ENCODE peak calls at places on chromosome 21, in four cellular contexts. One of them, this sample, is unnamed.

GRCh38 chr21:31505975-31506374 is 153.5 kb upstream of the SOD1 start:
- DNase-seq in HL-60: no peak
- DNase-seq in HCT116: no peak
- DNase-seq in K562: no peak
- DNase-seq in this sample: no peak

GRCh38 chr21:45612096-45613019 is 31.2 kb upstream of the PCBP3 start:
- DNase-seq in HL-60: no peak
- DNase-seq in HCT116: no peak
- DNase-seq in K562: no peak
- DNase-seq in this sample: peak

GRCh38 chr21:32482565-32483292 is 70.2 kb downstream of the EVA1C start:
- DNase-seq in HL-60: no peak
- DNase-seq in HCT116: no peak
- DNase-seq in K562: no peak
- DNase-seq in this sample: no peak

GRCh38 chr21:44911384-44912157 is 9.1 kb downstream of the ITGB2 start:
- DNase-seq in HL-60: peak
- DNase-seq in HCT116: no peak
- DNase-seq in K562: peak
- DNase-seq in this sample: no peak

GRCh38 chr21:17688912-17689874 is 76.5 kb upstream of the BTG3 start:
- DNase-seq in HL-60: peak
- DNase-seq in HCT116: peak
- DNase-seq in K562: peak
- DNase-seq in this sample: no peak

GRCh38 chr21:15051652-15052554 is 12.9 kb downstream of the NRIP1 start:
- DNase-seq in HL-60: no peak
- DNase-seq in HCT116: no peak
- DNase-seq in K562: peak
- DNase-seq in this sample: peak

GRCh38 chr21:36976882-36977651 is 10.6 kb upstream of the HLCS start:
- DNase-seq in HL-60: peak
- DNase-seq in HCT116: peak
- DNase-seq in K562: peak
- DNase-seq in this sample: peak

GRCh38 chr21:32425628-32426027 is 13.1 kb downstream of the EVA1C start:
- DNase-seq in HL-60: no peak
- DNase-seq in HCT116: no peak
- DNase-seq in K562: no peak
- DNase-seq in this sample: no peak

GRCh38 chr21:32138658-32139057 is 140.2 kb downstream of the MIS18A start:
- DNase-seq in HL-60: no peak
- DNase-seq in HCT116: no peak
- DNase-seq in K562: no peak
- DNase-seq in this sample: no peak

GRCh38 chr21:33451634-33452071 is 28.1 kb downstream of the TMEM50B start:
- DNase-seq in HL-60: no peak
- DNase-seq in HCT116: no peak
- DNase-seq in K562: no peak
- DNase-seq in this sample: no peak

GRCh38 chr21:15850645-15851044 is 120.9 kb downstream of the USP25 start:
- DNase-seq in HL-60: no peak
- DNase-seq in HCT116: no peak
- DNase-seq in K562: no peak
- DNase-seq in this sample: no peak

GRCh38 chr21:24759348-24760118 is 847.7 kb downstream of the MRPL39 start:
- DNase-seq in HL-60: peak
- DNase-seq in HCT116: no peak
- DNase-seq in K562: no peak
- DNase-seq in this sample: no peak

GRCh38 chr21:42539931-42540343 is 26.3 kb downstream of the SLC37A1 start:
- DNase-seq in HL-60: no peak
- DNase-seq in HCT116: no peak
- DNase-seq in K562: peak
- DNase-seq in this sample: no peak

GRCh38 chr21:28550057-28550825 is 442.4 kb downstream of the LTN1 start:
- DNase-seq in HL-60: no peak
- DNase-seq in HCT116: no peak
- DNase-seq in K562: no peak
- DNase-seq in this sample: no peak

GRCh38 chr21:28871388-28872015 is 121.2 kb downstream of the LTN1 start:
- DNase-seq in HL-60: no peak
- DNase-seq in HCT116: no peak
- DNase-seq in K562: no peak
- DNase-seq in this sample: no peak

GRCh38 chr21:44941567-44941966 is 1.7 kb downstream of the SLX9 start:
- DNase-seq in HL-60: no peak
- DNase-seq in HCT116: no peak
- DNase-seq in K562: no peak
- DNase-seq in this sample: no peak

GRCh38 chr21:42526379-42526727 is 12.7 kb downstream of the SLC37A1 start:
- DNase-seq in HL-60: no peak
- DNase-seq in HCT116: no peak
- DNase-seq in K562: no peak
- DNase-seq in this sample: no peak

GRCh38 chr21:28325618-28326017 is 667.1 kb downstream of the LTN1 start:
- DNase-seq in HL-60: no peak
- DNase-seq in HCT116: no peak
- DNase-seq in K562: no peak
- DNase-seq in this sample: no peak

GRCh38 chr21:40115775-40116174 is 248.5 kb downstream of the PCP4 start:
- DNase-seq in HL-60: no peak
- DNase-seq in HCT116: no peak
- DNase-seq in K562: no peak
- DNase-seq in this sample: no peak

GRCh38 chr21:27077501-27077900 is 110.6 kb upstream of the ADAMTS5 start:
- DNase-seq in HL-60: no peak
- DNase-seq in HCT116: no peak
- DNase-seq in K562: no peak
- DNase-seq in this sample: no peak

GRCh38 chr21:15729674-15730483 is at the start of gene USP25:
- DNase-seq in HL-60: peak
- DNase-seq in HCT116: peak
- DNase-seq in K562: peak
- DNase-seq in this sample: peak

GRCh38 chr21:18370292-18370691 is 33.3 kb downstream of the TMPRSS15 start:
- DNase-seq in HL-60: no peak
- DNase-seq in HCT116: no peak
- DNase-seq in K562: no peak
- DNase-seq in this sample: no peak

GRCh38 chr21:25939396-25939761 is 204.6 kb downstream of the GABPA start:
- DNase-seq in HL-60: no peak
- DNase-seq in HCT116: no peak
- DNase-seq in K562: no peak
- DNase-seq in this sample: no peak

GRCh38 chr21:25934771-25935224 is 200.0 kb downstream of the GABPA start:
- DNase-seq in HL-60: peak
- DNase-seq in HCT116: no peak
- DNase-seq in K562: no peak
- DNase-seq in this sample: peak

GRCh38 chr21:25942145-25942544 is 207.4 kb downstream of the GABPA start:
- DNase-seq in HL-60: no peak
- DNase-seq in HCT116: no peak
- DNase-seq in K562: no peak
- DNase-seq in this sample: no peak

GRCh38 chr21:25936776-25937175 is 202.0 kb downstream of the GABPA start:
- DNase-seq in HL-60: no peak
- DNase-seq in HCT116: no peak
- DNase-seq in K562: no peak
- DNase-seq in this sample: no peak

DNA sequence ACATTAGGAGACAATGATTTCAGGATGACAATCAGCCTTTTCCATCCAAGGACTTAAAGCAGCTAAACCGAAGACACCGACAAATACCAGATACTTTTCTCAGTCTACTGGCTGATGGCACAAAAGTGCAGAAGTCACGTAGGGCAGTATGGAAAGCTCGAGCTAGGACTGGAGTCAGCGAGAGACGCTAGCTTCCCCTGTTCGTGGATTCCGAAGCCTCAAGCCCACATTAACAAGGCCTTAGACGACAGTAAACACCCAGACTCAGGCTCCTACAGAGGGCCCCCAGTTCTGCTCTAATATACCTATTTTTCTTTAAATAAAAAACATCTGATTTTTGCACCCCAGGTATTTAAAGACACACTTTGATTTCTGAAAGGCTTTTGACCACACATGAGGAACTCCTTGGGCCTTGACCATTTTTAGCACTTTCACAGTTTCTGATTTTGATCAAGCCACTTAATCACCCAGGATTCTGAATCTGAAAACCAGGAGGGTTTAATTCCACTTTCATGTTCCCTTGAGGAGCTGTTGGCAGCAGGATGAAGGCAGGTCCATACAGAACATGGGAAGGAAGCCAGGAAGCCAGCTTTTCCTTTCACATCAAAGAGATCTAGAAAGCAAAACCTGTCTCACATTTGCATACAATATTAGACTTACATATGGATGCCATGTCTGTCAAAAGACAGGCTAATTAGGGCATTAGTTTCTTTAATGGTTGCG is 204.1 kb downstream of the GABPA start:
- DNase-seq in HL-60: no peak
- DNase-seq in HCT116: no peak
- DNase-seq in K562: no peak
- DNase-seq in this sample: peak
- H3K27ac ChIP-seq in HL-60: no peak
- H3K27ac ChIP-seq in HCT116: no peak
- H3K27ac ChIP-seq in K562: no peak
- H3K27ac ChIP-seq in this sample: peak

GRCh38 chr21:46636550-46637289 is 1.2 kb downstream of the PRMT2 start:
- DNase-seq in HL-60: no peak
- DNase-seq in HCT116: no peak
- DNase-seq in K562: no peak
- DNase-seq in this sample: no peak

GRCh38 chr21:46634966-46635323 is 529 bp upstream of the PRMT2 start:
- DNase-seq in HL-60: peak
- DNase-seq in HCT116: peak
- DNase-seq in K562: peak
- DNase-seq in this sample: peak

GRCh38 chr21:46634427-46634826 is 1.0 kb upstream of the PRMT2 start:
- DNase-seq in HL-60: no peak
- DNase-seq in HCT116: no peak
- DNase-seq in K562: no peak
- DNase-seq in this sample: no peak

GRCh38 chr21:46636181-46636512 is 673 bp downstream of the PRMT2 start:
- DNase-seq in HL-60: no peak
- DNase-seq in HCT116: no peak
- DNase-seq in K562: no peak
- DNase-seq in this sample: no peak

GRCh38 chr21:46635324-46636180 is at the start of gene PRMT2:
- DNase-seq in HL-60: peak
- DNase-seq in HCT116: peak
- DNase-seq in K562: peak
- DNase-seq in this sample: peak
- TF ChIP-seq CTCF in HL-60: no peak
- TF ChIP-seq CTCF in HCT116: no peak
- TF ChIP-seq CTCF in K562: peak
- TF ChIP-seq CTCF in this sample: no peak

GRCh38 chr21:34809822-34810221 is 141.0 kb downstream of the CLIC6 start:
- DNase-seq in HL-60: no peak
- DNase-seq in HCT116: no peak
- DNase-seq in K562: no peak
- DNase-seq in this sample: no peak

GRCh38 chr21:34806423-34806822 is 137.6 kb downstream of the CLIC6 start:
- DNase-seq in HL-60: no peak
- DNase-seq in HCT116: no peak
- DNase-seq in K562: no peak
- DNase-seq in this sample: no peak

GRCh38 chr21:34807146-34807880 is 138.5 kb downstream of the CLIC6 start:
- DNase-seq in HL-60: no peak
- DNase-seq in HCT116: no peak
- DNase-seq in K562: no peak
- DNase-seq in this sample: no peak

GRCh38 chr21:34808569-34809204 is 139.9 kb downstream of the CLIC6 start:
- DNase-seq in HL-60: no peak
- DNase-seq in HCT116: no peak
- DNase-seq in K562: no peak
- DNase-seq in this sample: no peak

DNA sequence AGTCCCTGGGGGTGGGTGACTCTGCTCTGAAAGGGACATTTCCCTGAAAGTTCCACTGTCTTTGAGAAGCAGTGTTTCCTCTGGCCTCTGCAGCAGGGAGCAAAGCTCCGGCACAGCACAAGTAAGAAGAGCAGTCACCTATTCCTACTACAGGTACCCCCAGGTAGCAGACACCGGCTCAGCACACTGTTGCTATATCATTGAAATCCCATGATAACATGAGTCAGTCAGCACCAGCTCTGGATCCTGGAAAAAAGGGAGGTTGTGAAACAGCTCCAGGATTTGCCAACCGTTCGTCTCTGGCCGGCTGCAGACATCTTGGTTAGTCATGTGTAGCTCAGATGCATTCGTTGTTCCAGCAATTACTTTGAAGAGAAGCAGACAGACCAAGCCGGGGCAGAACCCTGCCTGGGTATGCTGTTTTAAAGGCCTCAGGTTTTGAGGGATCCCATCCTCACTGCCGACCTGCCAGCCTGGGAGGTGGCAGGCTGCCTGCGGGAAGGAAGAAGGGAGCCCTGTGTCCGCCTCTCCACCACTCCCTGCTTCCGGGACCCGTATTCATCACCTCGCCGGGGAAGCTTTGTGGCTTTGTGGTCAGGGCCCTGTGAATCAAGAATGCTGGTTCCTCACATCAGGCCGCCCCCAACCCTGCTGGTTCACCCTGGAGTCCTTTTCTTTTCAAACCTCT is 139.2 kb downstream of the CLIC6 start:
- DNase-seq in HL-60: peak
- DNase-seq in HCT116: peak
- DNase-seq in K562: no peak
- DNase-seq in this sample: peak
- H3K4me3 ChIP-seq in HL-60: no peak
- H3K4me3 ChIP-seq in HCT116: peak
- H3K4me3 ChIP-seq in K562: no peak
- H3K4me3 ChIP-seq in this sample: no peak

GRCh38 chr21:38243732-38244406 is 12.9 kb upstream of the KCNJ15 start:
- DNase-seq in HL-60: no peak
- DNase-seq in HCT116: no peak
- DNase-seq in K562: no peak
- DNase-seq in this sample: no peak

GRCh38 chr21:38242036-38242435 is 14.8 kb upstream of the KCNJ15 start:
- DNase-seq in HL-60: no peak
- DNase-seq in HCT116: no peak
- DNase-seq in K562: no peak
- DNase-seq in this sample: no peak

GRCh38 chr21:38236232-38236631 is 20.6 kb upstream of the KCNJ15 start:
- DNase-seq in HL-60: no peak
- DNase-seq in HCT116: no peak
- DNase-seq in K562: no peak
- DNase-seq in this sample: no peak

GRCh38 chr21:38241029-38241740 is 15.6 kb upstream of the KCNJ15 start:
- DNase-seq in HL-60: no peak
- DNase-seq in HCT116: no peak
- DNase-seq in K562: no peak
- DNase-seq in this sample: no peak

GRCh38 chr21:38240121-38240520 is 16.7 kb upstream of the KCNJ15 start:
- DNase-seq in HL-60: no peak
- DNase-seq in HCT116: no peak
- DNase-seq in K562: no peak
- DNase-seq in this sample: no peak
- H3K27ac ChIP-seq in HL-60: no peak
- H3K27ac ChIP-seq in HCT116: no peak
- H3K27ac ChIP-seq in K562: no peak
- H3K27ac ChIP-seq in this sample: no peak

This sample was measured in cardiac muscle cell.